ENCODE peak calls at places on chromosome 11, in seven cellular contexts. E is OCI-LY7, S is prostate gland, X is body of pancreas, P is esophagus squamous epithelium, R is upper lobe of right lung, C is cardiac muscle cell. U is an unnamed sample.

GRCh38 chr11:2530131-2530854 is 85.5 kb downstream of the KCNQ1 start:
- DNase-seq in X (peak), P (no peak), R (peak), S (no peak), E (no peak), C (no peak), U (no peak)

GRCh38 chr11:109033627-109034340 is 368.9 kb downstream of the DDX10 start:
- DNase-seq in X (no peak), R (no peak), E (no peak), S (no peak), P (no peak), C (peak), U (peak)

GRCh38 chr11:20154381-20154780 is 5.9 kb downstream of the DBX1 start:
- DNase-seq in X (no peak), S (no peak), R (no peak), C (no peak), E (no peak), P (no peak), U (peak)

GRCh38 chr11:95143106-95143681 is 53.5 kb downstream of the ENDOD1 start:
- DNase-seq in X (no peak), E (no peak), C (no peak), P (no peak), S (no peak), R (no peak), U (peak)

GRCh38 chr11:65743928-65744698 is 23.5 kb upstream of the RNASEH2C start:
- DNase-seq in R (no peak), S (no peak), P (no peak), C (peak), X (peak), E (peak), U (peak)

GRCh38 chr11:35030716-35031213 is 108.2 kb upstream of the CD44 start:
- DNase-seq in C (peak), X (peak), E (no peak), P (no peak), S (no peak), R (no peak), U (peak)

GRCh38 chr11:19102521-19102900 is 14.5 kb upstream of the ZDHHC13 start:
- DNase-seq in E (no peak), C (no peak), X (peak), S (no peak), P (no peak), R (no peak), U (no peak)

GRCh38 chr11:3000032-3000961 is 8.2 kb upstream of the NAP1L4 start:
- DNase-seq in R (peak), E (no peak), X (peak), P (no peak), C (peak), S (peak), U (peak)

GRCh38 chr11:19954899-19955298 is 205.4 kb downstream of the DBX1 start:
- DNase-seq in X (peak), E (no peak), C (peak), S (no peak), R (no peak), P (no peak), U (no peak)

GRCh38 chr11:95322546-95322945 is 91.5 kb upstream of the SESN3 start:
- DNase-seq in R (no peak), X (no peak), E (no peak), C (peak), P (no peak), S (no peak), U (peak)

DNA sequence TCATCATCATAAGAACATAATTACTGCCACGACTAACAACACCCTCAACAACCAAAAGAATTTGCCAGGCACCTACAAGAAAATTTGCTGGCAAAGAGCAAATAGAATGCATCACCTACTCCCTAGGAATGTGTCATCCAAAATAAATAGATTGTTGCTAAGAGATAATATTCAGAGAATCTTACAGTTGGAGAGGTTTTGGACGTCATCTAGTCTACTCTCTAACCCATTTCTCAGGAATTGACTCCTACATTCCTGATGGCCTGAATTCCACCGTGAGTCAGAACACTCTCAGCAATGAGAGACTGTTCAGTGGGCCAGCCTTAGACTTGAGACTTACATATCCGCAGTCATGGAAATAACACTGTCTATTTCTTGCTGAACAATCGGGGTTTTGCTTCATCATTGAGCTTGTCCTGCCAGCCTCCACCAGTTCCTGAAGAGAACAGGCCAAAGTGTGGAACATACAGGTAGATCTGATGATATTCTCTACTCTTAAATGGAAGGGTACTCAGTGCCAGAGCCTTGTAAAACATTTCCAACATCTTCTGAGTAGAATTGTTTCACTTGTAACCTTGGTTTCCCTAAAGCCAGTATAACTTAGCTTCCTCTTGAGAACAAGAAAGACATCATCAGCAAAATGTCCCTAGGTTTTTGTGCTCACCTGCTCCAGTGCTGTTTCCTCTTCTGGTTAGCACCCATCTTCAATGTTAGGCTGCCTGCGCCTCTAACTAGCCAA is 8.3 kb downstream of the KIRREL3 start:
- DNase-seq in R (no peak), E (no peak), C (peak), X (no peak), S (no peak), P (no peak), U (peak)
- H3K4me3 ChIP-seq in R (no peak), E (no peak), C (no peak), X (no peak), S (no peak), P (no peak), U (no peak)

DNA sequence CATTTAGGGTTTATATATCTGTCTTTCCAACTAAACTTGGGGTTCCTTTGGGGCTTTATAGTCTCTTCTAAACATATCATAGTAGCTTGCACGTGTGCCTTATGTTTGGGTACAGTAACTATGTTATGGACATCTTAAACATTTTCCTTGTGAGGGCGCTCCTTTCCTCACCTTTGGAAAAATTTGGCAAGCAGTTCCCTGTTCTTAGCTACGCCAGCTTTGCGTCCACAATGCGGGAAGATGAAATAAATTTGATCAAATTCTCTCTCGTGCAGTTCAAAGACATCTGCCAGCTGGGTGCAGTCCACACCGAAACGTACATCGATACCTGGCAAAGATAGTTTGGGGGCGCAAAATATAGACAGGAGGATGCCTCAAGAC is 590 bp downstream of the FDXACB1 start:
- DNase-seq in C (peak), S (no peak), E (no peak), P (no peak), R (no peak), X (no peak), U (peak)
- TF ChIP-seq CTCF in C (no peak), S (no peak), E (no peak), P (no peak), R (no peak), X (no peak), U (no peak)

DNA sequence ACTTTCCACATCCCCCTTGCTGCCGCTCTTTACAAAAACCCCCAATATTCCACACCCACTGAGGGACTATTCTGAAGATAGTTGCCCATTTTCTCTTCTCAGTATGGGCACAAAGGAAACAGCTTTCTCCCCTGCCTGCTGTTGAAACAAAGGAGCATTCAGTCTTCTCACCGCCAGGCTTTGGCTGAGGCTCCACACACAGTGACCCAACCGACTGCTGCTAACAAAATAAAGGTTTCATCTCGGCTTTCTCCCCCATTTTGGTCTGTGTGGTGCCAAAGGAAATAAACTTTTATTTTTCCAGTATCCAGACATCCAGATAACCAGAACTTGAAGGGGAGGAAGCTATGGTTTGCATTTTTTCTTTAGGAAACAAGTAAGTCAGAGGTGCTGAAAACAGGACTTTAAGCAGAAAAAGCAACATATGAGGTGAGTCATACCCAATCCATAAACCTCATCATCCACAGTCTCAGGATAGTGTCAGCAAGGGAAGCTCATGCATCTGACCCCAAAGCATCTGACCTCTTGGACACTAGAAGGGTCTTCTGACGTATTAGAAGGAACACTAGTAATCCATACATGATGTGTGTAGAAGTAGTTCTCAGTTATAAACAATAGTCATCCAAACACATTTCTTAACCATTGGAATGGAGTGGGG is 6.4 kb downstream of the CLMP start:
- DNase-seq in X (no peak), E (no peak), R (no peak), C (peak), S (no peak), P (no peak), U (peak)
- H3K4me3 ChIP-seq in X (no peak), E (no peak), R (no peak), C (no peak), S (no peak), P (no peak), U (peak)

GRCh38 chr11:128603752-128604472 is 16.6 kb upstream of the ETS1 start:
- DNase-seq in S (no peak), P (no peak), R (no peak), E (peak), X (no peak), C (peak), U (peak)
- TF ChIP-seq CTCF in S (no peak), P (no peak), R (no peak), E (peak), X (no peak), C (no peak), U (no peak)

U was measured in fibroblast of the aortic adventitia.